ENCODE peak calls at places on chromosomes 2 and 18, in seven cellular contexts. Y is ovary, P is astrocyte of the spinal cord, J is lower leg skin, U is tibial nerve, C is neural progenitor cell, H is K562. O is an unnamed sample.

GRCh38 chr2:64978514-64979268 is 10.5 kb upstream of the SLC1A4 start:
- DNase-seq in Y (no peak), P (peak; percentile 36), J (no peak), U (no peak), C (no peak), H (no peak), O (no peak)

GRCh38 chr2:190759749-190760213 is 110.9 kb downstream of the NAB1 start:
- DNase-seq in Y (no peak), P (peak; percentile 80), J (no peak), U (no peak), C (no peak), H (no peak), O (peak; percentile 36)

GRCh38 chr2:201261471-201261870 is 1.1 kb downstream of the CASP8 start:
- DNase-seq in Y (no peak), P (no peak), J (no peak), U (no peak), C (no peak), H (no peak), O (no peak)

GRCh38 chr2:71938108-71938507 is 209.6 kb downstream of the CYP26B1 start:
- DNase-seq in Y (no peak), P (no peak), J (peak; percentile 74), U (no peak), C (no peak), H (no peak), O (no peak)

GRCh38 chr18:11862468-11863137 is 11.4 kb downstream of the CHMP1B start:
- DNase-seq in Y (no peak), P (no peak), J (no peak), U (no peak), C (no peak), H (no peak), O (no peak)

GRCh38 chr2:158232476-158232875 is 130.8 kb downstream of the UPP2 start:
- DNase-seq in Y (no peak), P (no peak), J (no peak), U (no peak), C (no peak), H (no peak), O (no peak)

GRCh38 chr2:140600116-140600515 is 1530.7 kb downstream of the LRP1B start:
- DNase-seq in Y (no peak), P (peak; percentile 85), J (no peak), U (no peak), C (no peak), H (no peak), O (no peak)

GRCh38 chr2:27956895-27957294 is 66.4 kb downstream of the BABAM2 start:
- DNase-seq in Y (no peak), P (peak; percentile 20), J (no peak), U (no peak), C (no peak), H (no peak), O (peak; percentile 40)

GRCh38 chr2:21422050-21422449 is 298.3 kb downstream of the TDRD15 start:
- DNase-seq in Y (no peak), P (no peak), J (no peak), U (no peak), C (peak; percentile 66), H (peak; percentile 34), O (no peak)

GRCh38 chr2:17754773-17755425 is 961 bp downstream of the GEN1 start:
- DNase-seq in Y (no peak), P (no peak), J (no peak), U (no peak), C (peak; percentile 8), H (peak; percentile 27), O (no peak)

GRCh38 chr2:216918088-216918680 is 58.3 kb upstream of the TNP1 start:
- DNase-seq in Y (no peak), P (peak; percentile 55), J (peak; percentile 88), U (peak; percentile 29), C (no peak), H (no peak), O (peak; percentile 21)

GRCh38 chr2:29601872-29602271 is 319.5 kb downstream of the ALK start:
- DNase-seq in Y (no peak), P (no peak), J (no peak), U (no peak), C (no peak), H (no peak), O (no peak)
- H3K4me3 ChIP-seq in Y (no peak overlapping the region), P (no peak overlapping the region), J (no peak overlapping the region), U (no peak overlapping the region), C (no peak overlapping the region), H (no peak overlapping the region), O (no peak overlapping the region)

DNA sequence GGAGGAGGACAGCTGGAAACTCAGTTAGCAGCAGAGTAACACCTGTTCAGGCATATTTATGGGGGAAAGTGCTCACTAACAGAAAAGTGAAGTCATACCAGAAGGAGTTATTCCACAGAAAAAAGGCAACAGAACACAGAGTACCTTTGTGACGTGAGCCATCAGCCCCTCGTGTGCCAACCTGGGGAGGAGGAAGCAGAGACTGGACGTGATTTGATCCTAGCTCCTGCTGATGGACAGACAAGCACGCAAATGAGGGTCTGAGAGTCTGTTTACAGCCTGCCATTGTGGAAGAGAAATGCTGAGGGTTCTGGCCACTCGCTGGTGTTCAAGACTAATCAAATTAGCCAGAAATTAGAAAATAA is 120.7 kb downstream of the ZNF521 start:
- DNase-seq in Y (peak; percentile 48), P (no peak), J (no peak), U (no peak), C (no peak), H (no peak), O (no peak)
- H3K4me3 ChIP-seq in Y (peak overlapping the region; percentile 10), P (no peak overlapping the region), J (no peak overlapping the region), U (no peak overlapping the region), C (no peak overlapping the region), H (no peak overlapping the region), O (peak overlapping the region; percentile 18)

GRCh38 chr2:236236559-236237450 is 27.4 kb downstream of the ASB18 start:
- DNase-seq in Y (no peak), P (no peak), J (peak; percentile 68), U (no peak), C (peak; percentile 33), H (no peak), O (no peak)
- H3K4me3 ChIP-seq in Y (no peak overlapping the region), P (no peak overlapping the region), J (no peak overlapping the region), U (no peak overlapping the region), C (peak overlapping the region; percentile 38), H (no peak overlapping the region), O (no peak overlapping the region)

GRCh38 chr2:85439986-85440385 is 21.5 kb downstream of the SH2D6 start:
- DNase-seq in Y (no peak), P (no peak), J (no peak), U (no peak), C (no peak), H (no peak), O (no peak)
- H3K4me3 ChIP-seq in Y (no peak overlapping the region), P (no peak overlapping the region), J (no peak overlapping the region), U (no peak overlapping the region), C (no peak overlapping the region), H (no peak overlapping the region), O (no peak overlapping the region)

GRCh38 chr18:58253318-58253717 is 209.3 kb downstream of the NEDD4L start:
- DNase-seq in Y (no peak), P (no peak), J (no peak), U (no peak), C (no peak), H (no peak), O (no peak)

GRCh38 chr18:58252166-58252565 is 208.1 kb downstream of the NEDD4L start:
- DNase-seq in Y (no peak), P (no peak), J (no peak), U (no peak), C (no peak), H (no peak), O (no peak)

GRCh38 chr18:58253871-58254270 is 209.8 kb downstream of the NEDD4L start:
- DNase-seq in Y (no peak), P (no peak), J (no peak), U (no peak), C (no peak), H (no peak), O (no peak)

GRCh38 chr18:58249677-58250076 is 205.7 kb downstream of the NEDD4L start:
- DNase-seq in Y (no peak), P (no peak), J (no peak), U (no peak), C (no peak), H (no peak), O (no peak)

GRCh38 chr18:58251416-58251815 is 207.4 kb downstream of the NEDD4L start:
- DNase-seq in Y (no peak), P (no peak), J (no peak), U (no peak), C (no peak), H (no peak), O (no peak)
- H3K4me3 ChIP-seq in Y (no peak overlapping the region), P (no peak overlapping the region), J (no peak overlapping the region), U (no peak overlapping the region), C (no peak overlapping the region), H (no peak overlapping the region), O (no peak overlapping the region)

GRCh38 chr2:156800065-156800556 is 363.9 kb downstream of the GPD2 start:
- DNase-seq in Y (no peak), P (no peak), J (no peak), U (no peak), C (peak; percentile 44), H (no peak), O (no peak)
- H3K4me3 ChIP-seq in Y (no peak overlapping the region), P (peak overlapping the region; percentile 23), J (no peak overlapping the region), U (no peak overlapping the region), C (no peak overlapping the region), H (no peak overlapping the region), O (no peak overlapping the region)

DNA sequence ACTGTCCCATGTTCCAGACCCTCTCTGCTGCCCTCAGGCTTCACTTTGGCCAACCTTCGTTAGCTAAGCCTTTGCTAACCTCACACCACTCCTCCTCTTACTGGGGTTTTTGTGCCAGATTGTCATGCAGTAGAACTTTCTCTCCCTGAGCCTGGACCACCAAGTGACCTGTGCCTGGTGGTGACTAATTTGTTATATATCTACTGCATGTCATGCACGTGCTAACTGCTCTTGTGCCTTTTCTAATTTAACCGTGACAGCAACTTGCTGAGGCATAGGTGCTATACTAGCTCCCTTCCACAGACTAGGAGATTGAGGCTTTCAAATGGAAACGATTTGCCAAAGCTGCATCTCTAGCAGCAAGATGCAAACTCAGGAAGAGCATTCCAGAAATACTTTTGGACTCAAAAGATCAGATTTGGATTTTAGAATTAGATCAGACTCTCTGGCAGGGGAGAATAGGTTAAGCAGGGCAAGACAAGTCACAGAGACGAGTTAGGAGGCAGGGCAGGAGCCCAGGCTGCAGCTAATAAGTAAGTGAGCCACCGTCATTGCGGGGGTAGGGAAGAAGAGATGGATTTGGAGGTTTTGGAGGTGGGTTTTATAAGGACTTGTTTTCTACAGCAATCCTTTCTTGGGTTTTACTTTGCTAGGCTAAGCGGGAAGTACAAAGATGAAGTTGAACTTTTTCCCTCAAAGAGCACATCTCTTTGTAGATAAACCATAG is 1.8 kb downstream of the PPP1R7 start:
- DNase-seq in Y (no peak), P (no peak), J (no peak), U (no peak), C (no peak), H (no peak), O (no peak)
- H3K4me3 ChIP-seq in Y (no peak overlapping the region), P (no peak overlapping the region), J (no peak overlapping the region), U (no peak overlapping the region), C (no peak overlapping the region), H (no peak overlapping the region), O (no peak overlapping the region)